ENCODE peak calls at places on chromosomes 16 and 17, in ten cellular contexts. W, J, N, T, G, X, C, L, M and I are unnamed samples.

GRCh38 chr17:71919896-71920295 is 200.9 kb upstream of the SOX9 start:
- DNase-seq in W (peak; percentile 16), J (no peak), N (no peak), T (no peak), G (no peak), X (no peak), C (no peak), L (no peak), M (no peak), I (no peak)

GRCh38 chr17:22221344-22221743 is 529.0 kb downstream of the KCNJ18 start:
- DNase-seq in W (no peak), J (no peak), N (no peak), T (no peak), G (no peak), X (no peak), C (no peak), L (no peak), M (no peak), I (peak; percentile 27)

GRCh38 chr17:21674242-21674731 is 18.0 kb upstream of the KCNJ18 start:
- DNase-seq in W (no peak), J (no peak), N (no peak), T (no peak), G (no peak), X (no peak), C (no peak), L (no peak), M (no peak), I (no peak)

GRCh38 chr16:17409894-17410293 is 60.9 kb downstream of the XYLT1 start:
- DNase-seq in W (no peak), J (no peak), N (no peak), T (no peak), G (no peak), X (no peak), C (no peak), L (peak; percentile 26), M (no peak), I (no peak)

GRCh38 chr16:12119562-12119961 is 143.0 kb downstream of the SNX29 start:
- DNase-seq in W (no peak), J (no peak), N (no peak), T (no peak), G (no peak), X (no peak), C (no peak), L (no peak), M (no peak), I (no peak)

GRCh38 chr17:43578699-43579569 is 32.8 kb upstream of the ETV4 start:
- DNase-seq in W (no peak), J (no peak), N (no peak), T (no peak), G (no peak), X (peak; percentile 51), C (no peak), L (no peak), M (peak; percentile 52), I (peak; percentile 58)

GRCh38 chr16:22635345-22635744 is 124.7 kb downstream of the NPIPB5 start:
- DNase-seq in W (peak; percentile 61), J (no peak), N (no peak), T (no peak), G (no peak), X (no peak), C (no peak), L (no peak), M (no peak), I (no peak)

GRCh38 chr17:48545022-48545376 is at the start of gene HOXB2:
- DNase-seq in W (peak; percentile 71), J (peak; percentile 16), N (no peak), T (no peak), G (no peak), X (no peak), C (no peak), L (no peak), M (no peak), I (no peak)